ENCODE peak calls at places on chromosome 20, in eight cellular contexts. I is HL-60, N is heart left ventricle, O is OCI-LY7, F is brain microvascular endothelial cell, L is esophagus muscularis mucosa, A is fibroblast of lung, E is right atrium auricular region. H is an unnamed sample.

GRCh38 chr20:18701969-18702368 is 111.6 kb upstream of the SCP2D1 start:
- DNase-seq in F (no peak), E (no peak), N (no peak), A (no peak), L (no peak), O (no peak), I (no peak), H (no peak)

GRCh38 chr20:54515788-54516324 is 40.5 kb downstream of the DOK5 start:
- DNase-seq in E (no peak), O (no peak), A (no peak), N (no peak), L (no peak), F (no peak), I (no peak), H (no peak)

GRCh38 chr20:50788045-50788867 is 6.6 kb upstream of the BCAS4 start:
- DNase-seq in E (no peak), F (peak; percentile 45), L (no peak), A (peak; percentile 61), O (peak; percentile 49), I (no peak), N (no peak), H (no peak)

GRCh38 chr20:43799150-43799711 is 72.4 kb upstream of the GTSF1L start:
- DNase-seq in A (no peak), F (no peak), O (no peak), N (no peak), I (no peak), L (no peak), E (no peak), H (no peak)

GRCh38 chr20:7790189-7790588 is 150.1 kb downstream of the HAO1 start:
- DNase-seq in A (peak; percentile 78), E (no peak), F (no peak), O (no peak), L (no peak), N (no peak), I (no peak), H (no peak)

GRCh38 chr20:52974155-52974554 is 2.0 kb downstream of the TSHZ2 start:
- DNase-seq in L (peak; percentile 75), I (no peak), N (no peak), O (no peak), A (peak; percentile 58), F (no peak), E (no peak), H (peak; percentile 23)

GRCh38 chr20:21344216-21344615 is 41.1 kb downstream of the XRN2 start:
- DNase-seq in O (no peak), F (no peak), L (no peak), N (no peak), E (no peak), I (no peak), A (peak; percentile 63), H (no peak)

GRCh38 chr20:44413575-44414345 is 58.3 kb downstream of the HNF4A start:
- DNase-seq in O (no peak), I (no peak), A (no peak), E (no peak), F (no peak), L (no peak), N (peak; percentile 21), H (no peak)

GRCh38 chr20:44264287-44264686 is 17.2 kb downstream of the GDAP1L1 start:
- DNase-seq in I (peak; percentile 3), L (no peak), E (no peak), O (no peak), A (no peak), F (no peak), N (no peak), H (no peak)

GRCh38 chr20:25360631-25361286 is 29.9 kb downstream of the ABHD12 start:
- DNase-seq in N (no peak), A (peak; percentile 86), O (no peak), L (no peak), E (no peak), F (peak; percentile 75), I (peak; percentile 63), H (no peak)

GRCh38 chr20:62570897-62571666 is 71.2 kb upstream of the SLCO4A1 start:
- DNase-seq in O (no peak), A (no peak), L (no peak), I (no peak), F (no peak), N (no peak), E (no peak), H (no peak)

GRCh38 chr20:62570403-62570802 is 71.9 kb upstream of the SLCO4A1 start:
- DNase-seq in N (no peak), O (no peak), L (no peak), E (no peak), A (no peak), F (no peak), I (no peak), H (no peak)

GRCh38 chr20:62567246-62568044 is 74.9 kb upstream of the SLCO4A1 start:
- DNase-seq in I (no peak), A (no peak), L (no peak), N (no peak), E (no peak), F (no peak), O (no peak), H (no peak)

GRCh38 chr20:62568045-62568389 is 74.3 kb upstream of the SLCO4A1 start:
- DNase-seq in L (no peak), O (no peak), E (no peak), I (no peak), N (no peak), F (no peak), A (no peak), H (no peak)

DNA sequence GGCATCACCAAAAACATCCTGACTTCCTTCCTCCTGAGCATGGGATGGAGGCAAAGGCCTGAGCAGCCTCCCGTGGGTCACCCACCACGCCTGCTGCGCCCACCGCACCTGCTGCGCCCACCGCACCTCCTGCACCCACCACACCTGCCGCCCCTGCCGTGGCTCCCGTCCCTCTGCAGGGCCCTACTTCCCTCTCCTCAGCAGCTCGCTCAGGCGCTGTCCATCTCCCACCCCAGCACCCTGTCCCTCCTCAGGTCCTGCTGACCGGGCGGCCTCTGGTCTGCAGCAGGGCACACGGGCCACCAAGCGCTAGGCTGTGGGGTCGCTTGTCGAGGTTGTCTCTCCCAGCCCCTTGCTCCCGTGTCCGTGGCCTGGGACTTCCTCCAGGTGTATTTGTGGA is 72.7 kb upstream of the SLCO4A1 start:
- DNase-seq in N (no peak), E (no peak), O (no peak), L (no peak), I (no peak), F (no peak), A (no peak), H (no peak)
- H3K27ac ChIP-seq in N (no peak overlapping the region), E (peak overlapping the region; percentile 39), O (no peak overlapping the region), L (no peak overlapping the region), I (no peak overlapping the region), F (no peak overlapping the region), A (no peak overlapping the region), H (no peak overlapping the region)

GRCh38 chr20:1539816-1540215 is 17.7 kb downstream of the SIRPD start:
- DNase-seq in F (no peak), O (no peak), E (no peak), I (no peak), L (peak; percentile 8), N (no peak), A (no peak), H (no peak)

GRCh38 chr20:1537731-1538058 is 19.8 kb downstream of the SIRPD start:
- DNase-seq in I (peak; percentile 98), L (no peak), F (no peak), E (no peak), O (peak; percentile 28), A (no peak), N (peak; percentile 66), H (no peak)

GRCh38 chr20:1535420-1536175 is 21.9 kb downstream of the SIRPD start:
- DNase-seq in O (peak; percentile 58), F (no peak), I (peak; percentile 49), E (no peak), N (no peak), A (no peak), L (peak; percentile 87), H (no peak)

GRCh38 chr20:1538655-1539054 is 18.9 kb downstream of the SIRPD start:
- DNase-seq in I (no peak), E (no peak), F (no peak), N (no peak), A (no peak), L (no peak), O (no peak), H (no peak)

GRCh38 chr20:1536893-1537730 is 20.4 kb downstream of the SIRPD start:
- DNase-seq in O (no peak), I (peak; percentile 64), F (no peak), A (no peak), N (peak; percentile 61), L (no peak), E (no peak), H (no peak)
- H3K27ac ChIP-seq in O (no peak overlapping the region), I (peak overlapping the region; percentile 84), F (no peak overlapping the region), A (no peak overlapping the region), N (no peak overlapping the region), L (peak overlapping the region; percentile 65), E (no peak overlapping the region), H (no peak overlapping the region)

DNA sequence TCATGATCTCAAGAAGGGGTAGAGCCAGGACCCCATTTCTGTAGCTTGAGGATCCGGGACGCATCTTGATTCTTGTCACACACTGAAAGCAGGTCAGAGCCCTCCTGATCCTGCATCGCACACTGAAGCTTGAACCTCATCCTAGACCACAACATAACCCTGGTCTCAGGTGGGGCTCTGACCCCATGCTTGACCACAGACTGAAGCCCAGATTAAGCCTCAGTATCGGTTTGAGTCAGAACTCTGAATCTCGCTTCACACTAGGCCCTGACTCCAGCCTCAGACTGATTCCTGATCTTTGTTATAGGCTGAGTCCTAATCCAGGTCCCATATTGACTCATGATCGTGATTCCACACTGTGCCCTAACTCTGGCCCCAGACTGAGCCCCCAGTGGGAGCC is 8.5 kb upstream of the RSPO4 start:
- DNase-seq in F (no peak), N (no peak), L (no peak), A (no peak), E (no peak), I (no peak), O (no peak), H (no peak)
- H3K27ac ChIP-seq in F (no peak overlapping the region), N (no peak overlapping the region), L (no peak overlapping the region), A (no peak overlapping the region), E (no peak overlapping the region), I (no peak overlapping the region), O (no peak overlapping the region), H (no peak overlapping the region)

GRCh38 chr20:36017034-36017951 is 48.9 kb downstream of the CNBD2 start:
- DNase-seq in O (no peak), F (peak; percentile 49), N (no peak), L (no peak), I (no peak), A (peak; percentile 72), E (no peak), H (no peak)

GRCh38 chr20:36015806-36016401 is 47.5 kb downstream of the CNBD2 start:
- DNase-seq in N (no peak), I (no peak), E (no peak), L (no peak), O (no peak), F (no peak), A (no peak), H (no peak)

DNA sequence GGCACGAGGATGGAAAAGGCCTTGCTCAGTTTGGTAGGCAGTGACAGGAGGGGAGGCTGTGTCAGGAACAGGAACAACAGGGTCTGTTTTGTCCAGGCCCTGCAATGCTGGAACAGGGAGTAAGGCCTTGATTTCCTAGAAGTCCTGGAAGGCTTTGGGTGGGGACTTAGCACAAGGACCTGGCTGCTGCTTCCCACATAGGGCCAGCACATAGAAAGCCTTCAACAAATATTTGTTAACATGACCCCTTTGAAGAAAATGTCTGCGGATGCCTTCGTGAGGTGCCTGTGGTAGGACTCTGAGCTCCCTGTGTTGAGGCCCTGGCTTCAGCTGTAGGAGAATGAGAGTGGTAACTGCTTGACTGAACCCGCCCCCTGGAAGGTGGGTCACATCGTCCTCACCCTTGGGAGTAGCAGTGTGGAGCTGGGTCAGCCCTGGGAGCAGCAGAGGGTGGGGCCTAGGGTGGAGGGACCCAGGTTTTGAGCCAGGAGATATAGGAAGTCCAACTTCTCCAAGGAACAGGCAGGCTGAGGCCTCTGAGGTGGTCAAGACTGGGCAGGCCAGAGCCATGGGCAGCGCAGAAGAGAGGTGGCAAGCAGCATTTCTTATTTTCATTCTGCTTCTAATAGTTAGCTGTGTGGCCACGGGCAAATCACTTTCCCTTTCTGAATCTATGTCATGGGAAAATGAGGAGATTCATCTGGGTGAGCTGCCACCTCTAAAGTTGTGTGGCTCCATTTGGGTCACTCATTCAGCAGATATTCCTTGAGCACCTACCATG is 50.0 kb downstream of the CNBD2 start:
- DNase-seq in E (no peak), I (no peak), A (no peak), L (no peak), N (no peak), O (no peak), F (no peak), H (no peak)
- H3K27ac ChIP-seq in E (no peak overlapping the region), I (no peak overlapping the region), A (no peak overlapping the region), L (peak overlapping the region; percentile 71), N (no peak overlapping the region), O (no peak overlapping the region), F (no peak overlapping the region), H (no peak overlapping the region)

H was measured in CD4-positive, alpha-beta T cell.